ENCODE peak calls at places on chromosomes 1 and 21, in four cellular contexts. F is WTC11, T is SK-N-SH, H is K562. N is an unnamed sample.

GRCh38 chr1:198577444-198577843 is 37.0 kb upstream of the ATP6V1G3 start:
- DNase-seq in F (no peak), T (no peak), H (no peak), N (no peak)

GRCh38 chr1:92244376-92244775 is 26.7 kb downstream of the C1orf146 start:
- DNase-seq in F (no peak), T (no peak), H (no peak), N (no peak)

GRCh38 chr21:42373181-42373907 is 7.0 kb upstream of the TFF1 start:
- DNase-seq in F (no peak), T (no peak), H (peak), N (no peak)

GRCh38 chr1:115833806-115834205 is 7.1 kb downstream of the NHLH2 start:
- DNase-seq in F (peak), T (no peak), H (no peak), N (no peak)

GRCh38 chr1:161198877-161199431 is at the start of gene ADAMTS4:
- DNase-seq in F (peak), T (peak), H (no peak), N (no peak)

GRCh38 chr1:151946366-151946764 is 37.1 kb upstream of the THEM4 start:
- DNase-seq in F (no peak), T (no peak), H (no peak), N (no peak)

GRCh38 chr1:158563852-158564251 is 6.5 kb downstream of the OR6P1 start:
- DNase-seq in F (no peak), T (no peak), H (no peak), N (no peak)

GRCh38 chr1:235873571-235873970 is 6.9 kb upstream of the LYST start:
- DNase-seq in F (no peak), T (no peak), H (no peak), N (no peak)

GRCh38 chr1:226364129-226364899 is 43.6 kb downstream of the PARP1 start:
- DNase-seq in F (no peak), T (peak), H (no peak), N (no peak)

GRCh38 chr1:116724765-116725375 is 29.4 kb upstream of the CD2 start:
- DNase-seq in F (peak), T (peak), H (peak), N (no peak)

GRCh38 chr1:215905493-215906095 is 338.5 kb downstream of the KCTD3 start:
- DNase-seq in F (no peak), T (no peak), H (no peak), N (no peak)

GRCh38 chr1:111176678-111177077 is 23.8 kb downstream of the DENND2D start:
- DNase-seq in F (no peak), T (no peak), H (no peak), N (no peak)

GRCh38 chr1:172108494-172108893 is 267.2 kb downstream of the DNM3 start:
- DNase-seq in F (no peak), T (no peak), H (no peak), N (no peak)

GRCh38 chr1:31814041-31814511 is 1.7 kb downstream of the SPOCD1 start:
- DNase-seq in F (no peak), T (peak), H (no peak), N (no peak)

GRCh38 chr1:40712405-40712944 is 21.0 kb downstream of the NFYC start:
- DNase-seq in F (no peak), T (no peak), H (no peak), N (no peak)

GRCh38 chr1:226479432-226479831 is 69.1 kb upstream of the STUM start:
- DNase-seq in F (no peak), T (no peak), H (no peak), N (no peak)

GRCh38 chr21:31182231-31183129 is 144.2 kb upstream of the KRTAP19-8 start:
- DNase-seq in F (no peak), T (no peak), H (no peak), N (no peak)

GRCh38 chr21:45601551-45601950 is 42.0 kb upstream of the PCBP3 start:
- DNase-seq in F (peak), T (no peak), H (no peak), N (no peak)

GRCh38 chr1:91687452-91687851 is 186.8 kb downstream of the CDC7 start:
- DNase-seq in F (no peak), T (no peak), H (no peak), N (no peak)

GRCh38 chr1:55827350-55827749 is 612.2 kb upstream of the USP24 start:
- DNase-seq in F (no peak), T (no peak), H (no peak), N (no peak)

GRCh38 chr1:245485996-245486395 is 331.2 kb downstream of the KIF26B start:
- DNase-seq in F (no peak), T (no peak), H (no peak), N (no peak)
- TF ChIP-seq USF1 in F (no peak), T (no peak), H (no peak), N (no peak)

DNA sequence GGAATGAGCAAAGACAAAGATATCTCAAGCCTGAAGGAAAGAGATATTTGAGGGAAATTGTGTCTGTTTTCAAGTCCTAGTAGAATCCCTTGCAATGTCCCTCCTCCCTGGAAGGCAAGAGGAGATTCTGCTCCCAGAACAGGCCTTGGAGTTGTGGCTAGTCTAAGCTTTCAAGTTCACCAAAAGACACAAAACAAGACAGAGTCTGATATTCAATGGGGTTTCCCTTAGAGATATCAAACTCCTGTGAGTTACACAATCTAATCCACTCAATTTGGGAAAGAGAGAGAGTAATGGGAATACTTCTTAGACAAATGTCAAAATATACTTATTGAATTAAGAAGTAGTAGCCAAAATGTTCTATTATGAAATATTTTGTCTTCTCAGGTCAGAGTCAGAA is 162.8 kb upstream of the ADAMTS5 start:
- DNase-seq in F (no peak), T (no peak), H (no peak), N (no peak)
- TF ChIP-seq USF1 in F (no peak), T (no peak), H (no peak), N (no peak)

GRCh38 chr1:211490821-211491415 is 1.0 kb downstream of the RD3 start:
- DNase-seq in F (no peak), T (no peak), H (peak), N (no peak)

GRCh38 chr1:211487672-211488208 is 4.2 kb downstream of the RD3 start:
- DNase-seq in F (no peak), T (no peak), H (no peak), N (no peak)

GRCh38 chr1:211490038-211490678 is 1.8 kb downstream of the RD3 start:
- DNase-seq in F (no peak), T (peak), H (no peak), N (no peak)

GRCh38 chr1:211487082-211487481 is 4.9 kb downstream of the RD3 start:
- DNase-seq in F (no peak), T (no peak), H (no peak), N (no peak)

DNA sequence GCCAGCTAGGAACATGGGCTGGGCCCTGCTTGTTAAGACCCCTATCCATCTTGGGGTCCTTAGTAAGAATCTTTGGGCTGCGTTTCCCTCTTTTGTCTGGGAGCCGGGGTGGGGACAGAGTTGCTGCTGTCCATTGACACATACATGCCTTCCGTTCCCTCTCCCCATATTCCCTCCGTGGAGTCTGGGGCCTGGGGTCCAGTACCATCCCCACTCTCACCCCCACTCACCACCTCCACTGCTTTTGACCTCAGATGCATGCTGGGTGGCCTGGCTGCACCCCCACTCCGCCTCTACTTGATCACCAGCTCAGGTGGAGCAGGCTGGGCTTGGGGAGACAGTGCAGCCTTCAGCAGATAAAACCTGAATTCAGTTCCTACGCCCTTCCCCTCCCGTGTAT is 3.3 kb downstream of the RD3 start:
- DNase-seq in F (no peak), T (no peak), H (no peak), N (no peak)
- TF ChIP-seq USF1 in F (no peak), T (no peak), H (no peak), N (no peak)

GRCh38 chr1:155834296-155834926 is 22.6 kb downstream of the GON4L start:
- DNase-seq in F (peak), T (peak), H (peak), N (no peak)

GRCh38 chr1:155835548-155835947 is 21.5 kb downstream of the GON4L start:
- DNase-seq in F (no peak), T (no peak), H (peak), N (no peak)

GRCh38 chr1:155844860-155845259 is 12.2 kb downstream of the GON4L start:
- DNase-seq in F (no peak), T (no peak), H (no peak), N (no peak)

GRCh38 chr1:155840391-155840790 is 16.6 kb downstream of the GON4L start:
- DNase-seq in F (no peak), T (no peak), H (no peak), N (no peak)
- TF ChIP-seq USF1 in F (no peak), T (no peak), H (no peak), N (no peak)

DNA sequence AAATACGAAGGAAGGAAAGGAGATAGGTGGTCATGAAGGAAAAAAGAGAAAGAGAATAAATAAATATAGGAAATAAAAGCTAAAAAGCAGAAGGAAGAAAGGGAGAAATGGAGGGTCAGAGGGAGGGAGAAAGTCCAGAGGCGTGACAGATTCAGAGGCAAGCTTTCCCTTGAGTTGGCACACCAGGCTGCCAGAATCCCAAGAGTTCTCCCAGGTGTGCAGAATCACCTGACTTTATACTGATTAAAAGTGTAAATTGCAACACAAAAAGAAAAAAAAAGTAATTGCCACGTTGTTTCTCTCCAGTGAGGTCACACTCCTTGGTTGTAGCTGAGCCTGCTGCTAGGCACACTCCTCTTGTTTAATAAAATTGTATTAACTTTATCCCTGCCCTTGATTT is 669.9 kb upstream of the PKN2 start:
- DNase-seq in F (no peak), T (no peak), H (no peak), N (no peak)
- TF ChIP-seq USF1 in F (no peak), T (no peak), H (no peak), N (no peak)

N was measured in GM12878.